ENCODE peak calls at places on chromosomes 12 and 14, in nine cellular contexts. One of them, this sample, is unnamed.
A peak's percentile ranks its signal among the peaks of the same experiment; 100 is the strongest.

GRCh38 chr14:54312166-54312801 is 84.5 kb upstream of the CDKN3 start:
- DNase-seq in NCI-H1105 treated with DMSO at 0.1 percent for 48 hours: no peak
- DNase-seq in HFFc6: peak; percentile 97
- DNase-seq in activated T-helper 1 cell treated with anti-CD3 and anti-CD28 coated beads, Interleukin-2, amount 50 U/mL, for 16 hours: no peak
- DNase-seq in activated CD4-positive, CD25-positive, alpha-beta regulatory T cell treated with anti-CD3 and anti-CD28 coated beads, Interleukin-2, amount 50 U/mL, for 72 hours: no peak
- DNase-seq in endothelial cell: no peak
- DNase-seq in iris pigment epithelial cell: peak; percentile 91
- DNase-seq in activated B cell treated with CpG ODN at 0.5 μM for 24 hours: no peak
- DNase-seq in foreskin fibroblast: peak; percentile 95
- DNase-seq in this sample: peak; percentile 62

GRCh38 chr14:55092326-55092725 is 36.7 kb upstream of the LGALS3 start:
- DNase-seq in NCI-H1105 treated with DMSO at 0.1 percent for 48 hours: no peak
- DNase-seq in HFFc6: no peak
- DNase-seq in activated T-helper 1 cell treated with anti-CD3 and anti-CD28 coated beads, Interleukin-2, amount 50 U/mL, for 16 hours: no peak
- DNase-seq in activated CD4-positive, CD25-positive, alpha-beta regulatory T cell treated with anti-CD3 and anti-CD28 coated beads, Interleukin-2, amount 50 U/mL, for 72 hours: no peak
- DNase-seq in endothelial cell: no peak
- DNase-seq in iris pigment epithelial cell: no peak
- DNase-seq in activated B cell treated with CpG ODN at 0.5 μM for 24 hours: no peak
- DNase-seq in foreskin fibroblast: peak; percentile 76
- DNase-seq in this sample: no peak

GRCh38 chr12:46101121-46101869 is 110.9 kb upstream of the SCAF11 start:
- DNase-seq in NCI-H1105 treated with DMSO at 0.1 percent for 48 hours: no peak
- DNase-seq in HFFc6: no peak
- DNase-seq in activated T-helper 1 cell treated with anti-CD3 and anti-CD28 coated beads, Interleukin-2, amount 50 U/mL, for 16 hours: no peak
- DNase-seq in activated CD4-positive, CD25-positive, alpha-beta regulatory T cell treated with anti-CD3 and anti-CD28 coated beads, Interleukin-2, amount 50 U/mL, for 72 hours: no peak
- DNase-seq in endothelial cell: no peak
- DNase-seq in iris pigment epithelial cell: no peak
- DNase-seq in activated B cell treated with CpG ODN at 0.5 μM for 24 hours: no peak
- DNase-seq in foreskin fibroblast: no peak
- DNase-seq in this sample: no peak

GRCh38 chr12:31234053-31234835 is 91.7 kb downstream of the SINHCAF start:
- DNase-seq in NCI-H1105 treated with DMSO at 0.1 percent for 48 hours: peak; percentile 51
- DNase-seq in HFFc6: no peak
- DNase-seq in activated T-helper 1 cell treated with anti-CD3 and anti-CD28 coated beads, Interleukin-2, amount 50 U/mL, for 16 hours: no peak
- DNase-seq in activated CD4-positive, CD25-positive, alpha-beta regulatory T cell treated with anti-CD3 and anti-CD28 coated beads, Interleukin-2, amount 50 U/mL, for 72 hours: no peak
- DNase-seq in endothelial cell: no peak
- DNase-seq in iris pigment epithelial cell: no peak
- DNase-seq in activated B cell treated with CpG ODN at 0.5 μM for 24 hours: no peak
- DNase-seq in foreskin fibroblast: no peak
- DNase-seq in this sample: no peak

GRCh38 chr12:26566670-26567069 is 266.3 kb downstream of the ITPR2 start:
- DNase-seq in NCI-H1105 treated with DMSO at 0.1 percent for 48 hours: no peak
- DNase-seq in HFFc6: no peak
- DNase-seq in activated T-helper 1 cell treated with anti-CD3 and anti-CD28 coated beads, Interleukin-2, amount 50 U/mL, for 16 hours: no peak
- DNase-seq in activated CD4-positive, CD25-positive, alpha-beta regulatory T cell treated with anti-CD3 and anti-CD28 coated beads, Interleukin-2, amount 50 U/mL, for 72 hours: no peak
- DNase-seq in endothelial cell: no peak
- DNase-seq in iris pigment epithelial cell: peak; percentile 50
- DNase-seq in activated B cell treated with CpG ODN at 0.5 μM for 24 hours: no peak
- DNase-seq in foreskin fibroblast: no peak
- DNase-seq in this sample: no peak

GRCh38 chr12:6096527-6096926 is 27.9 kb downstream of the VWF start:
- DNase-seq in NCI-H1105 treated with DMSO at 0.1 percent for 48 hours: no peak
- DNase-seq in HFFc6: no peak
- DNase-seq in activated T-helper 1 cell treated with anti-CD3 and anti-CD28 coated beads, Interleukin-2, amount 50 U/mL, for 16 hours: no peak
- DNase-seq in activated CD4-positive, CD25-positive, alpha-beta regulatory T cell treated with anti-CD3 and anti-CD28 coated beads, Interleukin-2, amount 50 U/mL, for 72 hours: no peak
- DNase-seq in endothelial cell: no peak
- DNase-seq in iris pigment epithelial cell: no peak
- DNase-seq in activated B cell treated with CpG ODN at 0.5 μM for 24 hours: no peak
- DNase-seq in foreskin fibroblast: no peak
- DNase-seq in this sample: no peak

GRCh38 chr12:88469136-88469535 is 111.1 kb downstream of the KITLG start:
- DNase-seq in NCI-H1105 treated with DMSO at 0.1 percent for 48 hours: no peak
- DNase-seq in HFFc6: no peak
- DNase-seq in activated T-helper 1 cell treated with anti-CD3 and anti-CD28 coated beads, Interleukin-2, amount 50 U/mL, for 16 hours: no peak
- DNase-seq in activated CD4-positive, CD25-positive, alpha-beta regulatory T cell treated with anti-CD3 and anti-CD28 coated beads, Interleukin-2, amount 50 U/mL, for 72 hours: no peak
- DNase-seq in endothelial cell: no peak
- DNase-seq in iris pigment epithelial cell: no peak
- DNase-seq in activated B cell treated with CpG ODN at 0.5 μM for 24 hours: no peak
- DNase-seq in foreskin fibroblast: no peak
- DNase-seq in this sample: no peak

GRCh38 chr14:57583396-57583795 is 89.7 kb upstream of the CCDC198 start:
- DNase-seq in NCI-H1105 treated with DMSO at 0.1 percent for 48 hours: no peak
- DNase-seq in HFFc6: no peak
- DNase-seq in activated T-helper 1 cell treated with anti-CD3 and anti-CD28 coated beads, Interleukin-2, amount 50 U/mL, for 16 hours: no peak
- DNase-seq in activated CD4-positive, CD25-positive, alpha-beta regulatory T cell treated with anti-CD3 and anti-CD28 coated beads, Interleukin-2, amount 50 U/mL, for 72 hours: no peak
- DNase-seq in endothelial cell: no peak
- DNase-seq in iris pigment epithelial cell: no peak
- DNase-seq in activated B cell treated with CpG ODN at 0.5 μM for 24 hours: no peak
- DNase-seq in foreskin fibroblast: no peak
- DNase-seq in this sample: no peak

GRCh38 chr14:47919994-47920393 is 244.6 kb upstream of the MDGA2 start:
- DNase-seq in NCI-H1105 treated with DMSO at 0.1 percent for 48 hours: no peak
- DNase-seq in HFFc6: no peak
- DNase-seq in activated T-helper 1 cell treated with anti-CD3 and anti-CD28 coated beads, Interleukin-2, amount 50 U/mL, for 16 hours: no peak
- DNase-seq in activated CD4-positive, CD25-positive, alpha-beta regulatory T cell treated with anti-CD3 and anti-CD28 coated beads, Interleukin-2, amount 50 U/mL, for 72 hours: no peak
- DNase-seq in endothelial cell: no peak
- DNase-seq in iris pigment epithelial cell: no peak
- DNase-seq in activated B cell treated with CpG ODN at 0.5 μM for 24 hours: no peak
- DNase-seq in foreskin fibroblast: no peak
- DNase-seq in this sample: no peak

GRCh38 chr12:100706029-100706428 is 88.5 kb upstream of the ANO4 start:
- DNase-seq in NCI-H1105 treated with DMSO at 0.1 percent for 48 hours: peak; percentile 81
- DNase-seq in HFFc6: peak; percentile 74
- DNase-seq in activated T-helper 1 cell treated with anti-CD3 and anti-CD28 coated beads, Interleukin-2, amount 50 U/mL, for 16 hours: no peak
- DNase-seq in activated CD4-positive, CD25-positive, alpha-beta regulatory T cell treated with anti-CD3 and anti-CD28 coated beads, Interleukin-2, amount 50 U/mL, for 72 hours: no peak
- DNase-seq in endothelial cell: no peak
- DNase-seq in iris pigment epithelial cell: peak; percentile 81
- DNase-seq in activated B cell treated with CpG ODN at 0.5 μM for 24 hours: no peak
- DNase-seq in foreskin fibroblast: peak; percentile 78
- DNase-seq in this sample: no peak

GRCh38 chr12:52495385-52495784 is 2.3 kb upstream of the KRT6A start:
- DNase-seq in NCI-H1105 treated with DMSO at 0.1 percent for 48 hours: peak; percentile 85
- DNase-seq in HFFc6: no peak
- DNase-seq in activated T-helper 1 cell treated with anti-CD3 and anti-CD28 coated beads, Interleukin-2, amount 50 U/mL, for 16 hours: no peak
- DNase-seq in activated CD4-positive, CD25-positive, alpha-beta regulatory T cell treated with anti-CD3 and anti-CD28 coated beads, Interleukin-2, amount 50 U/mL, for 72 hours: no peak
- DNase-seq in endothelial cell: no peak
- DNase-seq in iris pigment epithelial cell: peak; percentile 8
- DNase-seq in activated B cell treated with CpG ODN at 0.5 μM for 24 hours: no peak
- DNase-seq in foreskin fibroblast: no peak
- DNase-seq in this sample: no peak

GRCh38 chr14:57221931-57222330 is 46.8 kb downstream of the EXOC5 start:
- DNase-seq in NCI-H1105 treated with DMSO at 0.1 percent for 48 hours: no peak
- DNase-seq in HFFc6: no peak
- DNase-seq in activated T-helper 1 cell treated with anti-CD3 and anti-CD28 coated beads, Interleukin-2, amount 50 U/mL, for 16 hours: no peak
- DNase-seq in activated CD4-positive, CD25-positive, alpha-beta regulatory T cell treated with anti-CD3 and anti-CD28 coated beads, Interleukin-2, amount 50 U/mL, for 72 hours: no peak
- DNase-seq in endothelial cell: no peak
- DNase-seq in iris pigment epithelial cell: no peak
- DNase-seq in activated B cell treated with CpG ODN at 0.5 μM for 24 hours: no peak
- DNase-seq in foreskin fibroblast: no peak
- DNase-seq in this sample: no peak

GRCh38 chr12:29702222-29702621 is 81.5 kb downstream of the TMTC1 start:
- DNase-seq in NCI-H1105 treated with DMSO at 0.1 percent for 48 hours: no peak
- DNase-seq in HFFc6: no peak
- DNase-seq in activated T-helper 1 cell treated with anti-CD3 and anti-CD28 coated beads, Interleukin-2, amount 50 U/mL, for 16 hours: no peak
- DNase-seq in activated CD4-positive, CD25-positive, alpha-beta regulatory T cell treated with anti-CD3 and anti-CD28 coated beads, Interleukin-2, amount 50 U/mL, for 72 hours: no peak
- DNase-seq in endothelial cell: no peak
- DNase-seq in iris pigment epithelial cell: no peak
- DNase-seq in activated B cell treated with CpG ODN at 0.5 μM for 24 hours: no peak
- DNase-seq in foreskin fibroblast: no peak
- DNase-seq in this sample: no peak

GRCh38 chr12:75878382-75878720 is 153.2 kb downstream of the PHLDA1 start:
- DNase-seq in NCI-H1105 treated with DMSO at 0.1 percent for 48 hours: no peak
- DNase-seq in HFFc6: no peak
- DNase-seq in activated T-helper 1 cell treated with anti-CD3 and anti-CD28 coated beads, Interleukin-2, amount 50 U/mL, for 16 hours: no peak
- DNase-seq in activated CD4-positive, CD25-positive, alpha-beta regulatory T cell treated with anti-CD3 and anti-CD28 coated beads, Interleukin-2, amount 50 U/mL, for 72 hours: no peak
- DNase-seq in endothelial cell: no peak
- DNase-seq in iris pigment epithelial cell: peak; percentile 80
- DNase-seq in activated B cell treated with CpG ODN at 0.5 μM for 24 hours: no peak
- DNase-seq in foreskin fibroblast: no peak
- DNase-seq in this sample: no peak

GRCh38 chr12:11727133-11727664 is 77.7 kb downstream of the ETV6 start:
- DNase-seq in NCI-H1105 treated with DMSO at 0.1 percent for 48 hours: no peak
- DNase-seq in HFFc6: no peak
- DNase-seq in activated T-helper 1 cell treated with anti-CD3 and anti-CD28 coated beads, Interleukin-2, amount 50 U/mL, for 16 hours: peak; percentile 19
- DNase-seq in activated CD4-positive, CD25-positive, alpha-beta regulatory T cell treated with anti-CD3 and anti-CD28 coated beads, Interleukin-2, amount 50 U/mL, for 72 hours: peak; percentile 38
- DNase-seq in endothelial cell: no peak
- DNase-seq in iris pigment epithelial cell: no peak
- DNase-seq in activated B cell treated with CpG ODN at 0.5 μM for 24 hours: no peak
- DNase-seq in foreskin fibroblast: no peak
- DNase-seq in this sample: no peak

GRCh38 chr14:102949062-102949800 is 26.8 kb downstream of the AMN start:
- DNase-seq in NCI-H1105 treated with DMSO at 0.1 percent for 48 hours: no peak
- DNase-seq in HFFc6: peak; percentile 81
- DNase-seq in activated T-helper 1 cell treated with anti-CD3 and anti-CD28 coated beads, Interleukin-2, amount 50 U/mL, for 16 hours: no peak
- DNase-seq in activated CD4-positive, CD25-positive, alpha-beta regulatory T cell treated with anti-CD3 and anti-CD28 coated beads, Interleukin-2, amount 50 U/mL, for 72 hours: no peak
- DNase-seq in endothelial cell: no peak
- DNase-seq in iris pigment epithelial cell: peak; percentile 38
- DNase-seq in activated B cell treated with CpG ODN at 0.5 μM for 24 hours: peak; percentile 57
- DNase-seq in foreskin fibroblast: peak; percentile 65
- DNase-seq in this sample: no peak

GRCh38 chr12:122846622-122847515 is 11.6 kb downstream of the HIP1R start:
- DNase-seq in NCI-H1105 treated with DMSO at 0.1 percent for 48 hours: no peak
- DNase-seq in HFFc6: no peak
- DNase-seq in activated T-helper 1 cell treated with anti-CD3 and anti-CD28 coated beads, Interleukin-2, amount 50 U/mL, for 16 hours: no peak
- DNase-seq in activated CD4-positive, CD25-positive, alpha-beta regulatory T cell treated with anti-CD3 and anti-CD28 coated beads, Interleukin-2, amount 50 U/mL, for 72 hours: no peak
- DNase-seq in endothelial cell: no peak
- DNase-seq in iris pigment epithelial cell: no peak
- DNase-seq in activated B cell treated with CpG ODN at 0.5 μM for 24 hours: no peak
- DNase-seq in foreskin fibroblast: no peak
- DNase-seq in this sample: no peak

GRCh38 chr14:104940526-104941150 is 16.0 kb downstream of the PLD4 start:
- DNase-seq in NCI-H1105 treated with DMSO at 0.1 percent for 48 hours: no peak
- DNase-seq in HFFc6: no peak
- DNase-seq in activated T-helper 1 cell treated with anti-CD3 and anti-CD28 coated beads, Interleukin-2, amount 50 U/mL, for 16 hours: no peak
- DNase-seq in activated CD4-positive, CD25-positive, alpha-beta regulatory T cell treated with anti-CD3 and anti-CD28 coated beads, Interleukin-2, amount 50 U/mL, for 72 hours: no peak
- DNase-seq in endothelial cell: no peak
- DNase-seq in iris pigment epithelial cell: no peak
- DNase-seq in activated B cell treated with CpG ODN at 0.5 μM for 24 hours: peak; percentile 14
- DNase-seq in foreskin fibroblast: no peak
- DNase-seq in this sample: no peak